ENCODE peak calls at places on chromosomes 2 and 18, in nine cellular contexts. L, A, I, F, U, B, C, E and O are unnamed samples.

GRCh38 chr2:196533998-196534397 is 105.5 kb upstream of the CCDC150 start:
- DNase-seq in A (no peak), I (no peak), L (no peak), E (no peak), C (no peak), B (no peak), U (no peak), F (no peak), O (no peak)

GRCh38 chr18:77341527-77341926 is 91.9 kb downstream of the GALR1 start:
- DNase-seq in C (no peak), B (no peak), E (peak), I (no peak), U (no peak), F (no peak), L (no peak), A (no peak), O (no peak)

GRCh38 chr2:209721497-209721896 is 50.1 kb upstream of the UNC80 start:
- DNase-seq in U (peak), B (peak), L (no peak), I (no peak), A (no peak), F (no peak), E (no peak), C (no peak), O (no peak)

GRCh38 chr2:1968222-1968987 is 224.1 kb upstream of the PXDN start:
- DNase-seq in C (no peak), I (no peak), B (no peak), F (no peak), L (no peak), A (peak), U (no peak), E (no peak), O (no peak)

GRCh38 chr18:30177056-30177455 is 865.5 kb downstream of the DSC3 start:
- DNase-seq in I (no peak), F (no peak), B (no peak), L (no peak), C (no peak), E (no peak), A (no peak), U (no peak), O (no peak)

GRCh38 chr2:7625392-7626138 is 708.4 kb downstream of the RNF144A start:
- DNase-seq in U (no peak), I (no peak), F (no peak), C (no peak), E (no peak), L (no peak), A (no peak), B (no peak), O (peak)

GRCh38 chr18:5584751-5585417 is 41.1 kb upstream of the EPB41L3 start:
- DNase-seq in A (no peak), E (no peak), C (peak), F (no peak), I (no peak), L (no peak), U (no peak), B (peak), O (no peak)

GRCh38 chr18:43115076-43116035 is at the start of gene RIT2:
- DNase-seq in F (no peak), I (no peak), E (peak), L (no peak), A (no peak), B (no peak), C (no peak), U (no peak), O (no peak)

GRCh38 chr18:37395138-37395537 is 170.5 kb downstream of the CELF4 start:
- DNase-seq in C (no peak), L (no peak), U (no peak), A (no peak), F (no peak), I (no peak), E (no peak), B (no peak), O (no peak)

GRCh38 chr18:49730951-49731391 is 82.4 kb downstream of the ACAA2 start:
- DNase-seq in I (no peak), E (no peak), L (no peak), B (no peak), A (no peak), C (no peak), U (no peak), F (no peak), O (no peak)

GRCh38 chr2:42132066-42132965 is 36.8 kb upstream of the EML4 start:
- DNase-seq in B (peak), U (peak), C (peak), F (no peak), A (no peak), E (no peak), I (no peak), L (no peak), O (no peak)

GRCh38 chr18:35089918-35090550 is 48.8 kb downstream of the MAPRE2 start:
- DNase-seq in E (no peak), B (peak), A (no peak), C (no peak), F (no peak), L (no peak), I (no peak), U (no peak), O (no peak)

GRCh38 chr2:182548031-182548950 is 121.5 kb upstream of the PDE1A start:
- DNase-seq in I (no peak), F (no peak), B (peak), A (no peak), C (peak), L (no peak), U (no peak), E (peak), O (no peak)

GRCh38 chr18:12842459-12843380 is 41.3 kb downstream of the PTPN2 start:
- DNase-seq in L (no peak), I (no peak), C (no peak), U (no peak), B (no peak), F (no peak), A (no peak), E (peak), O (no peak)

DNA sequence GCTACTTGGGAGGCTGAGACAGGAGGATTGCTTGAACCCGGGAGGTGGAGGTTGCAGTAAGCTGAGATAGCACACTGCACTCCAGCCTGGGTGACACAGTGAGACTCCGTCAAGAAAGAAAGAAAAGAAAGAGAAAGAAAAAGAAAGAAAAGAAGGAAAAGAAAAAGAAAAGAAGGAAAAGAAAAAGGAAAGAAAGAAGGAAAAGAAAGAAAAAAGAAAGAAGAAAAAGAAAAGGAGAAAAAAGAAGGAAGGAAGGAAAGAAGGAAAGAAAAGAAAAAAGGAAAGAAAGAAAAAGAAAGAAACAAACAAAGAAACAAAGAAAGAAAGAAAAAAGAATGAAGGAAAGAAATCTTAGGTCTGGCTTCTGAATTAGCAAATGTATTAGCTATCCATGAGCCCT is 150.4 kb downstream of the TMEM163 start:
- DNase-seq in I (no peak), F (no peak), E (no peak), C (no peak), L (no peak), U (no peak), B (no peak), A (no peak), O (no peak)
- TF ChIP-seq CTCF in I (no peak), F (no peak), E (no peak), C (no peak), L (peak), U (no peak), B (no peak), A (no peak), O (no peak)

DNA sequence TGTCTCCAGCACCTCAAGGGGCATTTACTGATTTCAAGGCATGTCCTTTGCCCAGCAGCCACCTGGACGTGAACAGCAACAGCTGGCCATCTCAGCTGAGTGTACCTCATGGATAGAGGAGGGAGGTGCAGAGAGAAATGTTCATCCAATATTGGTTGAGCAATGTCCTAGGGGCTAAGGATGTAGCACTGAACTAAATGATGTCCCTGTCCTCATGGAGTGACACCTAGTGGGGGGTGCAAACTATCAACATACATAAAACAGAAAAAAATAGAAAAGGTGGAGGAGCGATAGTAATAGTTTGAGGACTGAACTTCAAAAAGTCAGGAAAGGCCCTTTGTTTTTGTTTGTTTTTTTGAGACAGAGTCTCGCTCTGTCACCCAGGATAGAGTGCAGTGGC is 4.8 kb upstream of the UGGT1 start:
- DNase-seq in I (no peak), F (no peak), C (no peak), A (no peak), U (no peak), B (no peak), E (no peak), L (no peak), O (no peak)
- TF ChIP-seq CTCF in I (no peak), F (no peak), C (no peak), A (no peak), U (no peak), B (no peak), E (peak), L (no peak), O (no peak)

GRCh38 chr2:164657129-164657528 is 35.8 kb upstream of the GRB14 start:
- DNase-seq in B (peak), L (no peak), U (peak), I (no peak), A (no peak), E (no peak), C (peak), F (no peak), O (no peak)

GRCh38 chr2:164661349-164661748 is 40.1 kb upstream of the GRB14 start:
- DNase-seq in L (no peak), I (no peak), U (peak), C (no peak), B (peak), A (no peak), E (no peak), F (no peak), O (no peak)

GRCh38 chr2:164651361-164651760 is 30.1 kb upstream of the GRB14 start:
- DNase-seq in A (no peak), U (no peak), C (no peak), F (no peak), E (peak), L (no peak), I (no peak), B (no peak), O (no peak)

GRCh38 chr2:164655336-164655735 is 34.1 kb upstream of the GRB14 start:
- DNase-seq in C (no peak), I (no peak), U (no peak), L (no peak), F (no peak), A (no peak), B (peak), E (no peak), O (no peak)

DNA sequence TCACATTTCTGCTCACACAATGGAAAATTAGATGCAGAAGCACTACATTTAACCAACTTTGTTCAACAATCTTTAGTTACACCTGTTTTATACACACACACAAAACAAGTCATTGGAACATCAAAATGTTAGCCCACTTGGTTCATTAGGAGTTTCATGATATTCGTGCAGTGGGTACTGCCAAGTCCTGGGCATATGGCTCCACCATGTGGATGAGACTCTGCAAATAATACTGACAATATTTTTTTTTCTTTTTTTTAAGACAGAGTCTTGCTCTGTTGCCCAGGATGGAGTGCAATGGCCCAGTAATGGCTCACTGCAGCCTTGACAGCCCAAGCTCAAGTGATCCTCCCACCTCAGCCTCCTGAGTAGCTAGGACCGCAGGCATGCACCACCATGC is 34.5 kb upstream of the GRB14 start:
- DNase-seq in C (peak), F (no peak), B (peak), L (no peak), A (no peak), E (peak), U (no peak), I (no peak), O (no peak)
- TF ChIP-seq CTCF in C (peak), F (no peak), B (no peak), L (no peak), A (no peak), E (peak), U (no peak), I (no peak), O (no peak)

GRCh38 chr2:88832256-88832991 is 141.0 kb downstream of the RPIA start:
- DNase-seq in A (no peak), U (no peak), E (peak), I (no peak), F (no peak), B (no peak), L (no peak), C (no peak), O (no peak)
- TF ChIP-seq CTCF in A (no peak), U (no peak), E (no peak), I (no peak), F (no peak), B (no peak), L (no peak), C (no peak), O (peak)

GRCh38 chr2:221100467-221101089 is 471.5 kb downstream of the EPHA4 start:
- DNase-seq in F (no peak), A (no peak), L (no peak), I (no peak), C (no peak), B (peak), U (no peak), E (peak), O (no peak)
- TF ChIP-seq CTCF in F (no peak), A (no peak), L (no peak), I (no peak), C (peak), B (peak), U (peak), E (peak), O (peak)

GRCh38 chr2:205688417-205689200 is 6.3 kb downstream of the NRP2 start:
- DNase-seq in F (no peak), L (no peak), A (peak), B (peak), C (no peak), I (no peak), U (no peak), E (no peak), O (no peak)

GRCh38 chr2:205687018-205687956 is 5.0 kb downstream of the NRP2 start:
- DNase-seq in F (no peak), C (no peak), I (no peak), E (no peak), L (no peak), B (no peak), U (no peak), A (peak), O (no peak)

GRCh38 chr2:205684871-205685313 is 2.6 kb downstream of the NRP2 start:
- DNase-seq in U (no peak), A (peak), L (no peak), C (no peak), E (peak), F (no peak), B (no peak), I (no peak), O (no peak)

GRCh38 chr2:205685314-205686230 is 3.3 kb downstream of the NRP2 start:
- DNase-seq in I (no peak), A (peak), E (peak), L (no peak), U (no peak), F (no peak), C (no peak), B (peak), O (peak)

GRCh38 chr2:205686231-205687017 is 4.1 kb downstream of the NRP2 start:
- DNase-seq in A (peak), B (peak), E (peak), F (no peak), I (no peak), C (no peak), U (no peak), L (no peak), O (no peak)
- TF ChIP-seq CTCF in A (no peak), B (no peak), E (peak), F (no peak), I (no peak), C (peak), U (no peak), L (no peak), O (no peak)